ENCODE peak calls at places on chromosomes 4 and X, in four cellular contexts. X is activated CD4-positive, alpha-beta memory T cell treated with anti-CD3 and anti-CD28 coated beads, Interleukin-2, amount 10 ng/mL, durations not matched to agents 7 days and 5 days; H is GM20000; P is MG63. V is an unnamed sample.

GRCh38 chrX:155048997-155049619 is 21.8 kb downstream of the CMC4 start:
- DNase-seq in X (peak), H (no peak), P (peak), V (peak)

GRCh38 chr4:94548571-94548970 is 96.8 kb downstream of the PDLIM5 start:
- DNase-seq in X (no peak), H (no peak), P (peak), V (no peak)

GRCh38 chr4:71184195-71184781 is 154.5 kb upstream of the SLC4A4 start:
- DNase-seq in X (peak), H (peak), P (peak), V (peak)

GRCh38 chr4:156751486-156751885 is 220.1 kb downstream of the PDGFC start:
- DNase-seq in X (no peak), H (no peak), P (no peak), V (no peak)

GRCh38 chr4:17630228-17630627 is 15.8 kb downstream of the MED28 start:
- DNase-seq in X (no peak), H (no peak), P (no peak), V (no peak)

GRCh38 chr4:185298728-185299394 is 89.5 kb downstream of the SNX25 start:
- DNase-seq in X (no peak), H (no peak), P (no peak), V (no peak)

GRCh38 chr4:2927016-2927695 is 36.0 kb downstream of the NOP14 start:
- DNase-seq in X (no peak), H (no peak), P (no peak), V (no peak)

GRCh38 chrX:30275498-30275897 is 28.6 kb downstream of the MAGEB1 start:
- DNase-seq in X (no peak), H (no peak), P (no peak), V (no peak)

GRCh38 chr4:143085224-143085623 is 99.5 kb upstream of the USP38 start:
- DNase-seq in X (no peak), H (no peak), P (no peak), V (no peak)

GRCh38 chr4:66575024-66575696 is 904.9 kb upstream of the EPHA5 start:
- DNase-seq in X (no peak), H (no peak), P (peak), V (no peak)

GRCh38 chrX:67953658-67954057 is 409.8 kb downstream of the AR start:
- DNase-seq in X (no peak), H (no peak), P (no peak), V (no peak)

GRCh38 chr4:10279261-10279660 is 162.7 kb upstream of the WDR1 start:
- DNase-seq in X (no peak), H (no peak), P (no peak), V (no peak)

GRCh38 chr4:108546728-108547127 is 73.6 kb upstream of the RPL34 start:
- DNase-seq in X (no peak), H (no peak), P (no peak), V (no peak)

GRCh38 chrX:68440940-68441339 is 7.6 kb upstream of the OPHN1 start:
- DNase-seq in X (no peak), H (no peak), P (peak), V (no peak)

GRCh38 chr4:117164338-117164737 is 79.0 kb upstream of the TRAM1L1 start:
- DNase-seq in X (no peak), H (peak), P (no peak), V (no peak)

GRCh38 chr4:19983072-19983471 is 268.6 kb upstream of the SLIT2 start:
- DNase-seq in X (no peak), H (no peak), P (no peak), V (no peak)

GRCh38 chr4:170047774-170048354 is 21.7 kb upstream of the MFAP3L start:
- DNase-seq in X (peak), H (peak), P (no peak), V (peak)

GRCh38 chr4:5710962-5711478 is at the start of gene EVC:
- DNase-seq in X (peak), H (peak), P (peak), V (no peak)

GRCh38 chrX:9141496-9141895 is 107.6 kb upstream of the FAM9B start:
- DNase-seq in X (no peak), H (no peak), P (peak), V (no peak)

GRCh38 chr4:40046311-40046980 is 10.2 kb upstream of the N4BP2 start:
- DNase-seq in X (no peak), H (no peak), P (peak), V (no peak)

GRCh38 chrX:112820364-112821308 is 20.0 kb downstream of the AMOT start:
- DNase-seq in X (no peak), H (no peak), P (no peak), V (no peak)

GRCh38 chr4:125316781-125317525 is 2.2 kb downstream of the FAT4 start:
- DNase-seq in X (no peak), H (no peak), P (peak), V (no peak)

GRCh38 chr4:6207602-6208001 is 7.3 kb upstream of the JAKMIP1 start:
- DNase-seq in X (no peak), H (no peak), P (no peak), V (no peak)

GRCh38 chrX:145910017-145910416 is 92.4 kb downstream of the SLITRK2 start:
- DNase-seq in X (no peak), H (no peak), P (no peak), V (no peak)

GRCh38 chrX:53704294-53704693 is 17.8 kb upstream of the HUWE1 start:
- DNase-seq in X (no peak), H (peak), P (no peak), V (peak)